ENCODE peak calls at places on chromosomes 4 and X, in nine cellular contexts. One of them, this sample, is unnamed.

GRCh38 chr4:163484906-163485305 is 9.6 kb upstream of the TMA16 start:
- ATAC-seq in stimulated activated naive CD8-positive, alpha-beta T cell treated with anti-CD3 and anti-CD28 coated beads, Interleukin-15, amount 100 ng/mL, for 72 hours: peak
- ATAC-seq in lower lobe of right lung: peak
- ATAC-seq in naive thymus-derived CD4-positive, alpha-beta T cell: peak
- ATAC-seq in natural killer cell: peak
- ATAC-seq in CD8-positive, alpha-beta T cell: peak
- ATAC-seq in pancreas: no peak
- ATAC-seq in aorta: no peak
- ATAC-seq in GM12878: peak
- ATAC-seq in this sample: no peak

GRCh38 chrX:140360284-140360683 is 144.6 kb downstream of the SOX3 start:
- ATAC-seq in CD8-positive, alpha-beta T cell: no peak
- ATAC-seq in natural killer cell: no peak
- ATAC-seq in stimulated activated naive CD8-positive, alpha-beta T cell treated with anti-CD3 and anti-CD28 coated beads, Interleukin-15, amount 100 ng/mL, for 72 hours: no peak
- ATAC-seq in lower lobe of right lung: no peak
- ATAC-seq in pancreas: no peak
- ATAC-seq in aorta: no peak
- ATAC-seq in naive thymus-derived CD4-positive, alpha-beta T cell: no peak
- ATAC-seq in GM12878: no peak
- ATAC-seq in this sample: no peak

GRCh38 chr4:11497212-11497806 is 68.6 kb upstream of the HS3ST1 start:
- ATAC-seq in GM12878: no peak
- ATAC-seq in CD8-positive, alpha-beta T cell: no peak
- ATAC-seq in naive thymus-derived CD4-positive, alpha-beta T cell: no peak
- ATAC-seq in pancreas: no peak
- ATAC-seq in natural killer cell: no peak
- ATAC-seq in lower lobe of right lung: no peak
- ATAC-seq in aorta: no peak
- ATAC-seq in stimulated activated naive CD8-positive, alpha-beta T cell treated with anti-CD3 and anti-CD28 coated beads, Interleukin-15, amount 100 ng/mL, for 72 hours: no peak
- ATAC-seq in this sample: no peak

GRCh38 chr4:145804134-145804533 is 124.2 kb downstream of the C4orf51 start:
- ATAC-seq in naive thymus-derived CD4-positive, alpha-beta T cell: no peak
- ATAC-seq in stimulated activated naive CD8-positive, alpha-beta T cell treated with anti-CD3 and anti-CD28 coated beads, Interleukin-15, amount 100 ng/mL, for 72 hours: no peak
- ATAC-seq in GM12878: no peak
- ATAC-seq in CD8-positive, alpha-beta T cell: no peak
- ATAC-seq in natural killer cell: no peak
- ATAC-seq in pancreas: peak
- ATAC-seq in aorta: peak
- ATAC-seq in lower lobe of right lung: peak
- ATAC-seq in this sample: peak

GRCh38 chrX:153387987-153388721 is 13.0 kb downstream of the PNMA6E start:
- ATAC-seq in stimulated activated naive CD8-positive, alpha-beta T cell treated with anti-CD3 and anti-CD28 coated beads, Interleukin-15, amount 100 ng/mL, for 72 hours: no peak
- ATAC-seq in natural killer cell: no peak
- ATAC-seq in pancreas: no peak
- ATAC-seq in aorta: peak
- ATAC-seq in CD8-positive, alpha-beta T cell: no peak
- ATAC-seq in naive thymus-derived CD4-positive, alpha-beta T cell: no peak
- ATAC-seq in lower lobe of right lung: no peak
- ATAC-seq in GM12878: no peak
- ATAC-seq in this sample: no peak

GRCh38 chr4:6562931-6563901 is 11.8 kb upstream of the MAN2B2 start:
- ATAC-seq in pancreas: peak
- ATAC-seq in natural killer cell: no peak
- ATAC-seq in aorta: no peak
- ATAC-seq in stimulated activated naive CD8-positive, alpha-beta T cell treated with anti-CD3 and anti-CD28 coated beads, Interleukin-15, amount 100 ng/mL, for 72 hours: peak
- ATAC-seq in naive thymus-derived CD4-positive, alpha-beta T cell: no peak
- ATAC-seq in lower lobe of right lung: no peak
- ATAC-seq in GM12878: no peak
- ATAC-seq in CD8-positive, alpha-beta T cell: no peak
- ATAC-seq in this sample: peak

GRCh38 chrX:39957816-39958561 is 139.8 kb downstream of the BCOR start:
- ATAC-seq in lower lobe of right lung: no peak
- ATAC-seq in aorta: peak
- ATAC-seq in naive thymus-derived CD4-positive, alpha-beta T cell: no peak
- ATAC-seq in GM12878: no peak
- ATAC-seq in natural killer cell: no peak
- ATAC-seq in stimulated activated naive CD8-positive, alpha-beta T cell treated with anti-CD3 and anti-CD28 coated beads, Interleukin-15, amount 100 ng/mL, for 72 hours: no peak
- ATAC-seq in CD8-positive, alpha-beta T cell: no peak
- ATAC-seq in pancreas: no peak
- ATAC-seq in this sample: no peak

GRCh38 chrX:149829751-149830191 is 48.0 kb downstream of the MAGEA9 start:
- ATAC-seq in aorta: no peak
- ATAC-seq in natural killer cell: peak
- ATAC-seq in stimulated activated naive CD8-positive, alpha-beta T cell treated with anti-CD3 and anti-CD28 coated beads, Interleukin-15, amount 100 ng/mL, for 72 hours: peak
- ATAC-seq in lower lobe of right lung: no peak
- ATAC-seq in naive thymus-derived CD4-positive, alpha-beta T cell: peak
- ATAC-seq in CD8-positive, alpha-beta T cell: peak
- ATAC-seq in GM12878: peak
- ATAC-seq in pancreas: no peak
- ATAC-seq in this sample: no peak

This sample was measured in gastroesophageal sphincter.